ENCODE peak calls at places on chromosomes 1 and 21, in ten cellular contexts. T, E, P, N, J, Y, A, U, I and X are unnamed samples.

GRCh38 chr1:35932158-35932636 is 1.3 kb downstream of the AGO3 start:
- DNase-seq in Y (no peak), A (no peak), U (no peak), P (no peak), E (no peak), I (no peak), T (no peak), N (no peak), J (no peak), X (no peak)

GRCh38 chr1:234957330-234958065 is 171.1 kb downstream of the TOMM20 start:
- DNase-seq in T (no peak), U (peak), A (no peak), J (no peak), N (peak), P (peak), I (peak), E (no peak), Y (no peak), X (no peak)

GRCh38 chr1:50967416-50968020 is 2.5 kb upstream of the CDKN2C start:
- DNase-seq in Y (no peak), I (no peak), N (no peak), T (peak), P (no peak), A (no peak), J (no peak), U (no peak), E (no peak), X (no peak)

GRCh38 chr1:62012095-62012494 is 182.6 kb upstream of the L1TD1 start:
- DNase-seq in I (no peak), J (no peak), E (no peak), N (no peak), Y (no peak), P (no peak), T (no peak), U (no peak), A (no peak), X (no peak)

GRCh38 chr1:51986718-51987117 is 3.8 kb downstream of the RAB3B start:
- DNase-seq in A (no peak), Y (no peak), E (no peak), T (no peak), I (no peak), P (no peak), J (no peak), N (no peak), U (no peak), X (no peak)

GRCh38 chr1:42251042-42251441 is 84.0 kb downstream of the FOXJ3 start:
- DNase-seq in U (no peak), T (no peak), Y (no peak), A (no peak), E (no peak), I (no peak), J (no peak), P (no peak), N (no peak), X (no peak)

GRCh38 chr1:36934061-36934460 is 100.3 kb downstream of the GRIK3 start:
- DNase-seq in U (no peak), P (no peak), Y (no peak), J (no peak), A (no peak), N (no peak), E (no peak), I (no peak), T (no peak), X (no peak)

GRCh38 chr1:182507685-182508084 is 57.7 kb downstream of the RGSL1 start:
- DNase-seq in I (no peak), E (peak), N (no peak), P (no peak), T (no peak), A (no peak), J (no peak), U (no peak), Y (peak), X (no peak)

GRCh38 chr1:116870322-116870721 is 39.4 kb upstream of the PTGFRN start:
- DNase-seq in Y (no peak), J (no peak), N (no peak), P (no peak), I (no peak), E (no peak), A (no peak), T (no peak), U (no peak), X (no peak)

GRCh38 chr1:189524501-189524900 is 953.2 kb downstream of the BRINP3 start:
- DNase-seq in I (no peak), N (peak), J (no peak), P (no peak), T (no peak), A (no peak), Y (no peak), U (no peak), E (no peak), X (no peak)

GRCh38 chr21:46357335-46357604 is 33.3 kb downstream of the PCNT start:
- DNase-seq in T (no peak), U (no peak), A (no peak), Y (no peak), N (no peak), E (no peak), I (no peak), P (no peak), J (no peak), X (no peak)

GRCh38 chr1:143735764-143736461 is 235.9 kb downstream of the FAM72C start:
- DNase-seq in Y (no peak), P (no peak), U (no peak), E (peak), A (no peak), J (no peak), I (no peak), T (no peak), N (no peak), X (no peak)

GRCh38 chr1:117003253-117003875 is 1.8 kb downstream of the CD101 start:
- DNase-seq in P (no peak), T (peak), Y (no peak), E (no peak), A (no peak), U (no peak), N (no peak), I (no peak), J (no peak), X (peak)

GRCh38 chr1:30879940-30880339 is 28.6 kb downstream of the SDC3 start:
- DNase-seq in U (peak), J (no peak), A (no peak), T (no peak), Y (no peak), P (no peak), I (no peak), N (no peak), E (no peak), X (no peak)

GRCh38 chr1:45405636-45406035 is 65.4 kb upstream of the MUTYH start:
- DNase-seq in P (no peak), A (no peak), J (no peak), I (no peak), T (no peak), Y (no peak), E (no peak), U (no peak), N (no peak), X (no peak)

GRCh38 chr1:65459397-65459768 is 38.9 kb downstream of the LEPR start:
- DNase-seq in I (peak), A (no peak), Y (no peak), P (peak), T (peak), N (peak), E (no peak), U (peak), J (no peak), X (no peak)

GRCh38 chr1:87203890-87204289 is 124.8 kb upstream of the LMO4 start:
- DNase-seq in A (no peak), J (no peak), T (no peak), U (no peak), P (no peak), N (peak), Y (no peak), E (no peak), I (no peak), X (no peak)

GRCh38 chr1:62286778-62287224 is 32.4 kb downstream of the KANK4 start:
- DNase-seq in J (no peak), Y (no peak), P (no peak), U (peak), A (no peak), E (no peak), N (no peak), T (no peak), I (peak), X (no peak)

GRCh38 chr21:33937146-33937545 is 21.5 kb upstream of the ATP5PO start:
- DNase-seq in T (no peak), A (no peak), I (no peak), E (no peak), U (peak), Y (no peak), N (no peak), J (no peak), P (no peak), X (no peak)

GRCh38 chr1:168628807-168629206 is 52.4 kb downstream of the XCL1 start:
- DNase-seq in P (peak), E (no peak), J (no peak), A (no peak), T (no peak), U (no peak), I (no peak), N (peak), Y (no peak), X (no peak)

GRCh38 chr21:45288441-45288841 is 746 bp upstream of the POFUT2 start:
- DNase-seq in I (no peak), A (no peak), J (no peak), Y (peak), U (peak), N (no peak), T (no peak), E (no peak), P (no peak), X (no peak)

GRCh38 chr1:203289281-203289981 is 15.9 kb upstream of the BTG2 start:
- DNase-seq in Y (no peak), I (no peak), N (no peak), U (peak), J (peak), A (peak), P (no peak), E (peak), T (peak), X (peak)

GRCh38 chr1:29629814-29630516 is 393.6 kb downstream of the PTPRU start:
- DNase-seq in J (no peak), U (peak), Y (no peak), I (no peak), N (no peak), T (no peak), E (no peak), P (no peak), A (no peak), X (peak)

GRCh38 chr1:16677552-16678423 is 11.0 kb upstream of the RNU1-3 start:
- DNase-seq in E (peak), A (peak), I (peak), T (peak), N (peak), P (peak), U (peak), J (no peak), Y (no peak), X (no peak)

GRCh38 chr1:225919906-225920305 is 4.1 kb downstream of the PYCR2 start:
- DNase-seq in I (no peak), Y (peak), J (no peak), P (no peak), A (peak), N (peak), U (no peak), E (peak), T (peak), X (no peak)

GRCh38 chr1:21335750-21336168 is 45.5 kb upstream of the ECE1 start:
- DNase-seq in Y (no peak), J (no peak), T (no peak), I (no peak), P (no peak), N (no peak), E (no peak), A (no peak), U (no peak), X (no peak)

GRCh38 chr1:233098255-233098580 is 147.8 kb downstream of the NTPCR start:
- DNase-seq in A (no peak), Y (no peak), I (no peak), T (no peak), U (no peak), P (no peak), N (no peak), E (no peak), J (no peak), X (no peak)

GRCh38 chr1:37028981-37029617 is 5.2 kb downstream of the GRIK3 start:
- DNase-seq in T (no peak), N (no peak), U (peak), P (no peak), I (no peak), E (no peak), A (no peak), J (no peak), Y (no peak), X (no peak)

GRCh38 chr1:9260086-9260766 is 25.7 kb downstream of the H6PD start:
- DNase-seq in I (no peak), T (no peak), N (no peak), J (no peak), U (no peak), E (no peak), P (no peak), A (no peak), Y (no peak), X (no peak)

GRCh38 chr1:214967865-214968575 is 114.5 kb upstream of the KCNK2 start:
- DNase-seq in J (no peak), N (peak), Y (no peak), T (no peak), E (no peak), A (no peak), P (no peak), U (no peak), I (no peak), X (no peak)

GRCh38 chr1:176567190-176567794 is 104.3 kb downstream of the PAPPA2 start:
- DNase-seq in T (no peak), N (peak), P (no peak), A (no peak), U (no peak), Y (no peak), I (no peak), E (no peak), J (no peak), X (no peak)

GRCh38 chr1:28259935-28260802 is 851 bp downstream of the SESN2 start:
- DNase-seq in T (peak), E (peak), P (no peak), I (no peak), A (peak), Y (peak), J (no peak), N (peak), U (peak), X (no peak)

GRCh38 chr1:153404768-153405167 is 11.6 kb upstream of the S100A7A start:
- DNase-seq in T (peak), E (peak), A (peak), I (peak), P (peak), Y (peak), J (no peak), N (no peak), U (peak), X (peak)

GRCh38 chr1:226526801-226527595 is 21.6 kb upstream of the STUM start:
- DNase-seq in A (no peak), E (no peak), I (peak), P (peak), T (no peak), N (peak), J (no peak), U (peak), Y (peak), X (no peak)

GRCh38 chr1:166488327-166488726 is 321.5 kb upstream of the FAM78B start:
- DNase-seq in J (no peak), U (no peak), A (no peak), I (no peak), Y (no peak), T (no peak), N (no peak), E (no peak), P (no peak), X (no peak)

GRCh38 chr1:149843302-149844041 is 55.9 kb upstream of the BOLA1 start:
- DNase-seq in Y (no peak), E (no peak), J (no peak), T (peak), U (peak), N (no peak), A (no peak), I (peak), P (no peak), X (no peak)
- H3K27ac ChIP-seq in Y (peak), E (peak), J (peak), T (peak), U (peak), N (peak), A (peak), I (peak), P (peak), X (peak)

GRCh38 chr1:217315346-217315745 is 315.5 kb downstream of the GPATCH2 start:
- DNase-seq in P (no peak), A (no peak), U (no peak), I (no peak), N (peak), T (no peak), J (no peak), E (no peak), Y (no peak), X (no peak)

GRCh38 chr1:217313096-217313495 is 317.8 kb downstream of the GPATCH2 start:
- DNase-seq in E (no peak), T (no peak), U (no peak), J (no peak), I (no peak), P (no peak), N (no peak), Y (no peak), A (no peak), X (no peak)

GRCh38 chr1:217311766-217312165 is 319.1 kb downstream of the GPATCH2 start:
- DNase-seq in N (peak), E (no peak), Y (no peak), P (no peak), J (no peak), T (no peak), A (no peak), U (peak), I (no peak), X (no peak)
- TF ChIP-seq CTCF in N (peak), E (no peak), Y (peak), P (peak), J (no peak), T (no peak), A (no peak), U (peak), I (peak), X (no peak)

DNA sequence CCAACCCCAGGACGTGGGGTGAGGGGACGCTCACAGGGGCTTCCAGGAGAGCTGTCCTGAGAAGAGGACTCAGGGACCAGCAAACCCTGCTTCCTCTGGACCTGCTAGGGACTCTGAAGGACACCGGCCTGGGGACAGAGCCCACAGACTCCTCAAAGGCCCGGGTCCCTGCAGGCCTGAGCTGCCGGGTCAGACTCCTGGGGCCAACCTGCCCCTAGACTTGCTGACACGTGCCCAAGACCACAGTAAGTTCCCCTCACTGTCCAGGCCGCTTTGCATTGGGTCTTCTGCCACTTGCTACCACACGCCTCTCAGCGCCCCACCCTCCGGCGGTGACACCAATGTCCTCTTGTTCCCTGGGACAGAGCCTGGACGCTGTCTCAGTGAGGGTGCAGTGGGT is 106.6 kb upstream of the IFFO2 start:
- DNase-seq in P (no peak), I (no peak), U (no peak), E (no peak), J (no peak), Y (no peak), N (no peak), T (no peak), A (no peak), X (no peak)
- H3K27ac ChIP-seq in P (no peak), I (no peak), U (no peak), E (no peak), J (no peak), Y (no peak), N (no peak), T (no peak), A (no peak), X (no peak)

GRCh38 chr21:32338209-32338921 is 39.7 kb downstream of the MRAP start:
- DNase-seq in E (no peak), I (no peak), Y (no peak), J (no peak), N (no peak), U (no peak), A (no peak), T (no peak), P (no peak), X (no peak)
- TF ChIP-seq CTCF in E (no peak), I (no peak), Y (no peak), J (no peak), N (no peak), U (no peak), A (no peak), T (no peak), P (no peak), X (no peak)